ENCODE peak calls at places on chromosomes 6 and 20, in six cellular contexts. L is sigmoid colon; S is HEK293T; H is endothelial cell; W is activated T-cell treated with anti-CD3 and anti-CD28 coated beads, Interleukin-2, amount 50 U/mL, for 4 hours; E is stomach. J is an unnamed sample.

GRCh38 chr6:67629268-67629667 is 1005.8 kb upstream of the ADGRB3 start:
- DNase-seq in L (no peak), S (no peak), H (no peak), W (no peak), E (no peak), J (no peak)

GRCh38 chr6:55704421-55704820 is 125.4 kb upstream of the HMGCLL1 start:
- DNase-seq in L (no peak), S (no peak), H (no peak), W (no peak), E (no peak), J (no peak)

GRCh38 chr6:32852018-32852843 is 1.3 kb downstream of the TAP1 start:
- DNase-seq in L (peak; percentile 79), S (no peak), H (no peak), W (no peak), E (peak; percentile 44), J (no peak)

GRCh38 chr20:20130399-20130798 is 78.1 kb downstream of the CFAP61 start:
- DNase-seq in L (no peak), S (no peak), H (no peak), W (no peak), E (no peak), J (peak; percentile 18)

GRCh38 chr6:11604215-11604614 is 66.7 kb downstream of the TMEM170B start:
- DNase-seq in L (no peak), S (no peak), H (no peak), W (no peak), E (no peak), J (no peak)

GRCh38 chr6:44917430-44917829 is 410.7 kb upstream of the RUNX2 start:
- DNase-seq in L (no peak), S (no peak), H (no peak), W (no peak), E (no peak), J (no peak)

GRCh38 chr20:49631074-49631716 is 63.3 kb upstream of the PTGIS start:
- DNase-seq in L (no peak), S (no peak), H (no peak), W (no peak), E (no peak), J (no peak)

GRCh38 chr6:108574457-108575149 is 13.9 kb downstream of the FOXO3 start:
- DNase-seq in L (no peak), S (no peak), H (no peak), W (no peak), E (no peak), J (no peak)

GRCh38 chr20:34473262-34473883 is 42.8 kb upstream of the DYNLRB1 start:
- DNase-seq in L (no peak), S (peak; percentile 41), H (peak; percentile 55), W (peak; percentile 23), E (no peak), J (peak; percentile 9)

GRCh38 chr20:35129647-35130069 is 17.5 kb downstream of the EDEM2 start:
- DNase-seq in L (no peak), S (no peak), H (no peak), W (no peak), E (no peak), J (no peak)

GRCh38 chr6:16769131-16769985 is 8.1 kb upstream of the ATXN1 start:
- DNase-seq in L (peak; percentile 68), S (no peak), H (no peak), W (peak; percentile 57), E (peak; percentile 44), J (no peak)